ENCODE peak calls at places on chromosomes 6 and 20, in five cellular contexts. R is Peyer's patch, Q is tibial nerve, O is upper lobe of left lung, H is IMR-90. S is an unnamed sample.

GRCh38 chr20:52454660-52455059 is 263.1 kb upstream of the ZFP64 start:
- DNase-seq in R (no peak), Q (no peak), O (no peak), H (peak; percentile 80), S (peak; percentile 30)

GRCh38 chr6:134340574-134340973 is 22.7 kb upstream of the SGK1 start:
- DNase-seq in R (no peak), Q (no peak), O (no peak), H (no peak), S (no peak)

GRCh38 chr6:129502261-129502660 is 207.7 kb downstream of the ARHGAP18 start:
- DNase-seq in R (no peak), Q (no peak), O (no peak), H (peak; percentile 23), S (no peak)

GRCh38 chr20:9409981-9410380 is 104.4 kb upstream of the LAMP5 start:
- DNase-seq in R (no peak), Q (no peak), O (no peak), H (peak; percentile 94), S (no peak)

GRCh38 chr20:61753987-61754956 is 311.4 kb downstream of the TAF4 start:
- DNase-seq in R (no peak), Q (no peak), O (peak; percentile 59), H (no peak), S (peak; percentile 30)

GRCh38 chr6:87341899-87342298 is 2.7 kb upstream of the C6orf163 start:
- DNase-seq in R (no peak), Q (no peak), O (no peak), H (no peak), S (no peak)

GRCh38 chr20:47464380-47465101 is 37.1 kb upstream of the NCOA3 start:
- DNase-seq in R (peak; percentile 58), Q (peak; percentile 94), O (no peak), H (peak; percentile 99), S (peak; percentile 54)

GRCh38 chr6:151254451-151255081 is 14.8 kb downstream of the AKAP12 start:
- DNase-seq in R (no peak), Q (no peak), O (no peak), H (peak; percentile 33), S (no peak)

GRCh38 chr6:31815025-31815838 is at the start of the genes HSPA1A and HSPA1L:
- DNase-seq in R (peak; percentile 96), Q (peak; percentile 94), O (peak; percentile 90), H (peak; percentile 95), S (peak; percentile 97)

GRCh38 chr6:37137201-37137880 is 32.6 kb upstream of the PIM1 start:
- DNase-seq in R (no peak), Q (no peak), O (no peak), H (peak; percentile 99), S (no peak)

GRCh38 chr6:140460267-140460666 is 1085.8 kb upstream of the CITED2 start:
- DNase-seq in R (no peak), Q (no peak), O (no peak), H (no peak), S (no peak)

GRCh38 chr6:13485923-13486557 is 1.4 kb downstream of the GFOD1 start:
- DNase-seq in R (peak; percentile 76), Q (no peak), O (peak; percentile 79), H (peak; percentile 30), S (no peak)

GRCh38 chr20:47795214-47795667 is 10.0 kb upstream of the SULF2 start:
- DNase-seq in R (no peak), Q (no peak), O (no peak), H (no peak), S (peak; percentile 96)

GRCh38 chr20:59560588-59561227 is 43.6 kb upstream of the PHACTR3 start:
- DNase-seq in R (no peak), Q (no peak), O (no peak), H (peak; percentile 11), S (no peak)
- TF ChIP-seq CTCF in R (peak; percentile 35), Q (no peak), O (peak; percentile 34), H (peak; percentile 42), S (peak; percentile 24)

GRCh38 chr6:143426025-143426424 is 24.5 kb downstream of the ADAT2 start:
- DNase-seq in R (no peak), Q (no peak), O (no peak), H (no peak), S (no peak)

GRCh38 chr6:143431226-143431625 is 19.3 kb downstream of the ADAT2 start:
- DNase-seq in R (no peak), Q (no peak), O (no peak), H (no peak), S (no peak)

GRCh38 chr6:143427109-143427817 is 23.2 kb downstream of the ADAT2 start:
- DNase-seq in R (peak; percentile 81), Q (peak; percentile 66), O (peak; percentile 89), H (peak; percentile 86), S (peak; percentile 63)

GRCh38 chr6:143432588-143432987 is 17.9 kb downstream of the ADAT2 start:
- DNase-seq in R (no peak), Q (no peak), O (no peak), H (no peak), S (no peak)

DNA sequence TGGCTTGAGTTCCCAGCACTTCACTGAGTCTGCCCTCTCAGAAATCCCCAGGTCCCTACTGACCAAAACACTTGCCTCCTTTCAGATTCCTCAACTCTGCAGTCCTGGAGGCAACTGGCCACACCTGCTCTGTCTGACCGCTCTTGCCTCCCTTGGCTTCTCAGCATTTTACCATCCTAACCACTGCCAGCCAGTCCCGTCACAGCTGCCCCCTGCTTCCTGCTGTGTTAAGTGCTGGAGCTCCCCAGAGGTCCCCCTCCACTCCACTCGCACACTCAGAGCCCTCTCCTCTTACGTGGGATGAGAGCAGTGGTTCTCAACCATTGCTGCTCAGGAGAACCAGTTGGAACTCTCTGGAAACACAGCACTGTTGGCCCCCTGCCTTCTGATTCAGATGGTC is 20.5 kb downstream of the ADAT2 start:
- DNase-seq in R (no peak), Q (no peak), O (no peak), H (no peak), S (no peak)
- H3K27me3 ChIP-seq in R (no peaks in the 10 kb centered on the region), Q (no peaks in the 10 kb centered on the region), O (no peaks in the 10 kb centered on the region), H (no peaks in the 10 kb centered on the region), S (no peaks in the 10 kb centered on the region)

DNA sequence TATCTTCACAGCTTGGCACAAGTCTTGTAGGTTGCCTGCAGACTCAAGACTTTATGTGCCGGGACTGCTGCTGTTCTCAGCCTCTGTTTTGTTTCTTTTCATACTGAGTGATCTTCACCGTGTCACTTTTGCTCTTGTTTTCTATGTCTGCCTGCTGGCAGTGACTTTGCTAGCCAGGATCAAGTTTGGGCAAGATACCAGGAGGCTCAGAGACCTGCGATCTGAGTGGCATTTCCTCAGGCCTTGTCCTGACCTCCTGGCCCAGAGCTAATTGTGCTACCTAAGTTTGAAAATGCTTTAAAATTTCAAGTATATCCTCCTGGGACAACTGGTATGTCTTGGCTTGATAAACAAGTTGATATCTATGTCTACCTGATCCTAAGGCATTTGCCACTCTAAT is 57.2 kb downstream of the DOK5 start:
- DNase-seq in R (no peak), Q (no peak), O (no peak), H (no peak), S (no peak)
- H3K4me3 ChIP-seq in R (no peak overlapping the region), Q (no peak overlapping the region), O (no peak overlapping the region), H (no peak overlapping the region), S (no peak overlapping the region)

GRCh38 chr20:57748601-57749130 is 38.9 kb upstream of the PMEPA1 start:
- DNase-seq in R (peak; percentile 71), Q (peak; percentile 62), O (peak; percentile 93), H (peak; percentile 50), S (peak; percentile 70)
- TF ChIP-seq CTCF in R (no peak), Q (no peak), O (no peak), H (no peak), S (no peak)